ENCODE peak calls at places on chromosomes 13 and 19, in six cellular contexts. D, Z, N, P, K and W are unnamed samples.

GRCh38 chr19:42635233-42635539 is 40.5 kb upstream of the CEACAM8 start:
- ATAC-seq in D (no peak), Z (peak), N (no peak), P (peak), K (peak), W (no peak)

GRCh38 chr13:34356686-34357434 is 538.9 kb downstream of the RFC3 start:
- ATAC-seq in D (no peak), Z (no peak), N (no peak), P (no peak), K (no peak), W (no peak)

GRCh38 chr13:99382428-99383133 is 75.4 kb upstream of the GPR183 start:
- ATAC-seq in D (no peak), Z (peak), N (no peak), P (no peak), K (no peak), W (peak)

GRCh38 chr13:74485757-74486156 is 351.6 kb upstream of the KLF12 start:
- ATAC-seq in D (no peak), Z (no peak), N (no peak), P (no peak), K (no peak), W (no peak)

GRCh38 chr19:4369888-4370260 is 26.5 kb downstream of the MPND start:
- ATAC-seq in D (peak), Z (peak), N (no peak), P (peak), K (peak), W (peak)

GRCh38 chr19:53521373-53522202 is 16.4 kb upstream of the ZNF331 start:
- ATAC-seq in D (peak), Z (no peak), N (peak), P (peak), K (peak), W (no peak)

GRCh38 chr19:42455621-42456081 is 12.9 kb upstream of the CXCL17 start:
- ATAC-seq in D (peak), Z (no peak), N (peak), P (peak), K (no peak), W (no peak)

GRCh38 chr19:35425682-35426081 is 22.4 kb upstream of the FFAR2 start:
- ATAC-seq in D (no peak), Z (no peak), N (no peak), P (peak), K (no peak), W (no peak)

GRCh38 chr19:46732966-46733692 is 12.7 kb upstream of the FKRP start:
- ATAC-seq in D (peak), Z (no peak), N (no peak), P (peak), K (no peak), W (peak)

GRCh38 chr13:65913173-65913572 is 1317.0 kb downstream of the PCDH9 start:
- ATAC-seq in D (no peak), Z (no peak), N (no peak), P (no peak), K (no peak), W (peak)

GRCh38 chr19:871446-872265 is 12.2 kb downstream of the CFD start:
- ATAC-seq in D (no peak), Z (peak), N (peak), P (peak), K (no peak), W (no peak)

GRCh38 chr13:36713842-36714241 is 40.0 kb downstream of the SERTM1 start:
- ATAC-seq in D (no peak), Z (no peak), N (no peak), P (no peak), K (no peak), W (no peak)

GRCh38 chr19:46736544-46737274 is 9.1 kb upstream of the FKRP start:
- ATAC-seq in D (no peak), Z (peak), N (peak), P (no peak), K (no peak), W (no peak)

GRCh38 chr19:38537071-38537847 is 80.5 kb downstream of the MAP4K1 start:
- ATAC-seq in D (peak), Z (no peak), N (no peak), P (no peak), K (no peak), W (no peak)

GRCh38 chr19:46081928-46082727 is 41.3 kb upstream of the IGFL4 start:
- ATAC-seq in D (no peak), Z (peak), N (peak), P (peak), K (peak), W (no peak)

GRCh38 chr13:78487707-78488106 is 115.6 kb downstream of the POU4F1 start:
- ATAC-seq in D (no peak), Z (no peak), N (no peak), P (no peak), K (no peak), W (no peak)

GRCh38 chr19:44050740-44051653 is 839 bp upstream of the ZNF223 start:
- ATAC-seq in D (peak), Z (peak), N (no peak), P (peak), K (peak), W (no peak)

GRCh38 chr19:47071731-47072130 is 23.3 kb upstream of the TMEM160 start:
- ATAC-seq in D (no peak), Z (no peak), N (no peak), P (no peak), K (no peak), W (no peak)

GRCh38 chr19:38045554-38046253 is 138.7 kb downstream of the SIPA1L3 start:
- ATAC-seq in D (no peak), Z (no peak), N (no peak), P (peak), K (no peak), W (no peak)

DNA sequence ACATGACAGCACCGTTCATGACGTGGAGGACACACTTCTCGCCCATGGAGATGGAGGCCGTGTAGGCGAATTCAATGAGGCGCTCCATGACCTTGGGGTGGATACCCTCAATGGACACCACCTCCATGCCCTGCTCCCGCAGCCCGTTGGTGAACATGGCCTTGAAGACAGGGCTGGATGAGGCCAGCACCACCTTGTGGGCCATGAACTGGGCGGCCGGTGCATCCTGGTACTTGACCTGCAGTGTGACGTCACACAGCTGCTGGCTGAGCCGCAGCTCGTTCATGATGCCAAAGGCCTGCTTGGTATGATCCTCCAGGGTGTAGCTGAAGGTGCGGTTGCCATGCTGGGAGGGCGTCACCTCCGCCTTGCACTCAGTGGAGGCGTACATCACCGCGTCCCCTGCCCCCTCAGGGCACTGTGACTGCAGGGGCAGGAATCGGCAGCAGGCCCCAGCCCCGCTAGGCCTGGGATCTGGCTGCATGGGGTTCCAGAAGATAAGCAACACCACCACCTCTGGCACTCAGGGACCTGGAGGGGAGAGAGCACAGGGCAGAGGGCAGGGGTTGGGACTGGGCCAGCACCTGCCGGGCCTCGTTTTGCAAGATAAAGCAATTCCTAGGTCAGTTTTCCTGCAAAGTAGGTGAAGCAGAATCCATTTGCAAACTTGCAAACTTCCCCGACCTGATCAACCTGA is 3.5 kb downstream of the KEAP1 start:
- ATAC-seq in D (no peak), Z (no peak), N (no peak), P (no peak), K (no peak), W (no peak)
- H3K27ac ChIP-seq in D (no peak), Z (no peak), N (peak), P (no peak), K (no peak), W (no peak)

GRCh38 chr13:100388923-100389322 is 199.7 kb downstream of the GGACT start:
- ATAC-seq in D (no peak), Z (no peak), N (no peak), P (no peak), K (no peak), W (no peak)
- H3K4me3 ChIP-seq in D (no peak), Z (no peak), N (no peak), P (no peak), K (no peak), W (no peak)

GRCh38 chr19:6393982-6394412 is 1.0 kb upstream of the GTF2F1 start:
- ATAC-seq in D (no peak), Z (no peak), N (no peak), P (peak), K (no peak), W (no peak)

GRCh38 chr19:6396305-6396704 is 3.3 kb upstream of the GTF2F1 start:
- ATAC-seq in D (no peak), Z (no peak), N (no peak), P (no peak), K (no peak), W (no peak)

GRCh38 chr19:6394831-6395230 is 1.9 kb upstream of the GTF2F1 start:
- ATAC-seq in D (no peak), Z (no peak), N (no peak), P (no peak), K (no peak), W (no peak)

GRCh38 chr19:6392219-6393073 is 518 bp downstream of the GTF2F1 start:
- ATAC-seq in D (no peak), Z (peak), N (peak), P (peak), K (peak), W (no peak)

DNA sequence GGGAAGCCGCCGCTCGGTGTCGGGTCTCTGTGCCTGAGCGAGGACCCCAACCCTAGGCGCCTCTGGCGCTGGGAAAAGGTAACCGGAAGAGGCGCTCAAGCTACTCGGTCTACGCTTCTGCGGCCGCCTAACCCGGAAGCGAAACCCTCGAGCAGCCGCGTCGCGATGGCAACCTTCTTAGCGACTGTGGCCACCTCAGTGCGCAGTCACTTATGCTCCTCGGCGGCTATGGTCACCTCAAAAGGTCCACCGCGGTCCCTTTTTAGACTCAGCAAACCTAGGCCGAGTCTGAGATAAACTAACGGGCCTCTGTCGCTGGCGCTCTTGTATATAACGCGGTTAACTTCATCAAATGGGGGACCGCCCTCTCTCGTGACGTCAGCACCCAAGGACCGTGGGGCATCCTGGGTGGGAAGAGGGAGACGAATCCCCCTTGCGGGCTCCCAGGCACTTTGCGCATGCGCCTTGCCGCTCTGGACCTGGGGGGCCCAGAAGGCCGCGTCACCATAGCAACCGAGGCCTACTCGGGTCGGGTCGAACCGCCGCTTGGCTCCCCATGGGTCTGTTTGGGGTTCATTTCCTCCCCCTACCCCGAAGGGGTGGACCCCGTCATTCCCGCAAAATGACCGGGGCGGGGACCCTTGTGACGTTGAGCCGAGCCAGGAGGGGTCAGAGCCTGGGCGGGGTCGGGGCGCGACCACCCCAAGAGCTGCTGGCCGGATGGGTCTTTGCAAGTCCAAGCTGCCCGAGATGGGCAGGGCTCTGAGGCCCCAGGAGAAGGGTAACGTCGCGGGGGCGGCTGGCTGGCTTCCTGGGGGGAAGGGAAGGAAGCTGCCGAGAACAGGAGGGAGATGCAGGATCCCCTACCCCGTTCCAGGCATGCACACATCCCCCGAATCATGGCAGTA is at the start of gene GTF2F1:
- ATAC-seq in D (peak), Z (peak), N (peak), P (peak), K (peak), W (peak)
- TF ChIP-seq EP300 in D (no peak), Z (no peak), N (no peak), P (no peak), K (no peak), W (no peak)

GRCh38 chr13:29597701-29598100 is 2.2 kb upstream of the SLC7A1 start:
- ATAC-seq in D (no peak), Z (no peak), N (no peak), P (no peak), K (no peak), W (no peak)

GRCh38 chr13:29597246-29597645 is 1.8 kb upstream of the SLC7A1 start:
- ATAC-seq in D (no peak), Z (no peak), N (no peak), P (no peak), K (no peak), W (no peak)

GRCh38 chr13:29595380-29596063 is at the start of gene SLC7A1:
- ATAC-seq in D (peak), Z (peak), N (peak), P (peak), K (peak), W (peak)

GRCh38 chr13:29594710-29595379 is 643 bp downstream of the SLC7A1 start:
- ATAC-seq in D (peak), Z (peak), N (peak), P (peak), K (peak), W (peak)

GRCh38 chr13:29596064-29596418 is 553 bp upstream of the SLC7A1 start:
- ATAC-seq in D (no peak), Z (no peak), N (no peak), P (no peak), K (no peak), W (no peak)
- H3K27ac ChIP-seq in D (no peak), Z (no peak), N (no peak), P (peak), K (no peak), W (no peak)